ENCODE peak calls at places on chromosomes 3 and 15, in ten cellular contexts. U, J, Z, H, W, R, E, P, N and A are unnamed samples.
A peak's percentile ranks its signal among the peaks of the same experiment; 100 is the strongest.

GRCh38 chr3:89851974-89852621 is 744.7 kb downstream of the EPHA3 start:
- DNase-seq in N (no peak), R (no peak), E (no peak), W (no peak), J (peak; percentile 47), P (peak; percentile 48), U (peak; percentile 47), Z (no peak), H (no peak), A (peak; percentile 79)

GRCh38 chr3:144098691-144099090 is 127.1 kb downstream of the DIPK2A start:
- DNase-seq in E (no peak), J (no peak), N (no peak), Z (peak; percentile 37), R (no peak), U (no peak), H (no peak), P (no peak), W (no peak), A (no peak)

GRCh38 chr3:71599416-71599815 is 15.9 kb upstream of the FOXP1 start:
- DNase-seq in N (no peak), E (peak; percentile 47), Z (no peak), P (no peak), H (no peak), R (no peak), J (no peak), W (no peak), U (no peak), A (no peak)

GRCh38 chr3:185559706-185560090 is 7.3 kb upstream of the LIPH start:
- DNase-seq in R (no peak), Z (no peak), J (no peak), N (no peak), H (no peak), U (no peak), E (no peak), P (no peak), W (no peak), A (peak; percentile 39)

GRCh38 chr3:11734-12133 is 184.8 kb upstream of the CHL1 start:
- DNase-seq in N (no peak), W (no peak), P (peak; percentile 20), E (peak; percentile 1), U (peak; percentile 3), J (no peak), Z (peak; percentile 20), H (no peak), R (no peak), A (no peak)

GRCh38 chr15:69914960-69915359 is 182.8 kb downstream of the TLE3 start:
- DNase-seq in R (no peak), J (peak; percentile 88), U (no peak), W (no peak), Z (no peak), H (no peak), N (no peak), E (no peak), P (no peak), A (no peak)

GRCh38 chr3:22885574-22886348 is 317.4 kb upstream of the UBE2E2 start:
- DNase-seq in E (no peak), H (no peak), N (no peak), R (no peak), J (no peak), P (no peak), Z (no peak), W (no peak), U (no peak), A (no peak)

GRCh38 chr15:76391847-76392246 is 55.3 kb downstream of the ISL2 start:
- DNase-seq in Z (no peak), J (no peak), H (no peak), R (no peak), U (no peak), W (no peak), N (no peak), P (no peak), E (peak; percentile 1), A (no peak)

GRCh38 chr3:46960801-46961200 is 15.7 kb downstream of the CCDC12 start:
- DNase-seq in U (no peak), P (no peak), N (no peak), W (no peak), E (no peak), Z (no peak), R (no peak), H (no peak), J (no peak), A (no peak)

GRCh38 chr3:170991664-170992063 is 34.9 kb downstream of the SLC2A2 start:
- DNase-seq in H (no peak), W (no peak), P (no peak), U (no peak), E (no peak), N (no peak), J (no peak), R (no peak), Z (no peak), A (no peak)

GRCh38 chr3:126149256-126149902 is 31.0 kb downstream of the ALDH1L1 start:
- DNase-seq in Z (peak; percentile 42), W (no peak), H (no peak), N (no peak), P (no peak), J (no peak), U (no peak), R (no peak), E (no peak), A (peak; percentile 34)

GRCh38 chr3:59517448-59517847 is 467.6 kb upstream of the CFAP20DC start:
- DNase-seq in W (no peak), R (no peak), U (no peak), J (no peak), H (no peak), P (no peak), E (no peak), Z (no peak), N (no peak), A (no peak)

GRCh38 chr15:73017987-73018386 is 34.3 kb upstream of the NEO1 start:
- DNase-seq in U (no peak), N (no peak), W (no peak), H (no peak), E (peak; percentile 5), P (no peak), R (no peak), Z (no peak), J (no peak), A (no peak)

GRCh38 chr3:156745766-156746165 is 71.4 kb downstream of the TIPARP start:
- DNase-seq in J (no peak), Z (no peak), H (no peak), E (no peak), W (no peak), U (no peak), R (no peak), N (no peak), P (no peak), A (no peak)

DNA sequence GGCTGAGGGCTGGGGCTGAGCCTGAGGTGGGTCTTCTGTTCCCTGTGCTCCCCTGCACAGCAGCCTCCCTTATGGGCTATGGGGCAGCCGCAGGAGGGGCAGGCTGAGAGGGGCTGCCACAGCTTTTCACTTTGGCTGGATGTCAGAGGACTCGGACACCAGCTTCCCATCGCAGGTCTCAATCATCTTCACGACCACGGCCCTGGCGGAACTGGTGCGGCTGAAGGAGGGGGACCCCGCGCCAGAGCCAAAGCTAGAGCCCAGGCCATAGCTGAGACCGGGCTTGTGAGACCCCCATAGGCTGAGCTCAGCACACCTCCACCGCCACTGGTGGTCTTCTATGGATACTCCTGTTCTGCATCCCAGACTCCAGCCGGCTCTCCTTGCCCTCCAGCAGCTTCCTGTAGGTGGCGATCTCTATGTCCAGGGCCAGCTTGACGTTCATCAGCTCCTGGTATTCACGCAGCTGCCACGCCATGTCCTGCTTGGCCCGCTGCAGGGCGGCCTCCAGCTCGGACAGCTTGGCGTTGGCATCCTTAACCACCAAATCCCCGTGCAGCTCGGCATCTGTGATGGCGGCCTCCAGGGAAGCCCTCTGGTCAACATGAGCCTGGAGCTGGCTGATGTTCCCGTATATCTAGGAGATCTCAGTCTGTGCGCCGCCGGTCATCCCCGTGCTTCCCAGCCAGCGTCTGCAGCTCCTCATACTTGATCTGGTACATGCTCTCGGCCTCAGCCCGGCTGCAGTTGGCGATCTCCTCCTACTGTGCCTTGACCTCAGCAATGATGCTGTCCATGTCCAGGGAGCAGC is 181.7 kb upstream of the SYNPR start:
- DNase-seq in J (no peak), E (no peak), P (no peak), Z (peak; percentile 76), W (no peak), R (no peak), H (no peak), N (no peak), U (no peak), A (no peak)
- TF ChIP-seq CTCF in J (no peak), E (no peak), P (no peak), Z (no peak), W (no peak), R (no peak), H (no peak), N (no peak), U (no peak), A (no peak)

GRCh38 chr15:74496648-74497047 is 35.7 kb upstream of the UBL7 start:
- DNase-seq in U (no peak), H (no peak), E (no peak), J (no peak), R (no peak), N (no peak), Z (no peak), W (no peak), P (no peak), A (no peak)
- TF ChIP-seq CTCF in U (no peak), H (no peak), E (no peak), J (no peak), R (no peak), N (no peak), Z (no peak), W (no peak), P (no peak), A (no peak)

GRCh38 chr15:56286213-56286612 is 42.5 kb upstream of the RFX7 start:
- DNase-seq in W (no peak), E (no peak), R (peak; percentile 15), N (no peak), U (no peak), Z (no peak), H (no peak), P (no peak), J (peak; percentile 2), A (no peak)
- TF ChIP-seq CTCF in W (no peak), E (peak; percentile 15), R (peak; percentile 50), N (no peak), U (no peak), Z (no peak), H (no peak), P (no peak), J (peak; percentile 34), A (peak; percentile 43)

GRCh38 chr3:32154180-32154579 is 47.8 kb downstream of the GPD1L start:
- DNase-seq in Z (no peak), U (no peak), R (no peak), E (no peak), J (no peak), N (no peak), W (no peak), P (no peak), H (no peak), A (no peak)
- TF ChIP-seq CTCF in Z (no peak), U (no peak), R (no peak), E (peak; percentile 19), J (no peak), N (peak; percentile 21), W (no peak), P (no peak), H (no peak), A (peak; percentile 44)